ENCODE peak calls at places on chromosomes 7 and 10, in four cellular contexts. R is WERI-Rb-1, O is fibroblast of mammary gland, B is IMR-90. C is an unnamed sample.

GRCh38 chr7:90349305-90349704 is 2.8 kb downstream of the GTPBP10 start:
- DNase-seq in R (no peak), O (no peak), B (no peak), C (no peak)

GRCh38 chr7:149598721-149599308 is 101.2 kb upstream of the ZNF746 start:
- DNase-seq in R (peak), O (peak), B (peak), C (peak)

GRCh38 chr10:89518876-89519842 is 16.2 kb downstream of the SLC16A12 start:
- DNase-seq in R (no peak), O (peak), B (peak), C (peak)

GRCh38 chr7:2521952-2522591 is 2.5 kb downstream of the LFNG start:
- DNase-seq in R (no peak), O (peak), B (no peak), C (no peak)

GRCh38 chr10:118955531-118956252 is 73.8 kb upstream of the NANOS1 start:
- DNase-seq in R (no peak), O (no peak), B (no peak), C (no peak)

GRCh38 chr10:89470628-89471027 is 56.3 kb downstream of the IFIT5 start:
- DNase-seq in R (no peak), O (no peak), B (peak), C (peak)

GRCh38 chr10:43069597-43069996 is 7.3 kb upstream of the RET start:
- DNase-seq in R (no peak), O (no peak), B (no peak), C (no peak)

GRCh38 chr7:159026271-159027047 is 118.2 kb downstream of the VIPR2 start:
- DNase-seq in R (no peak), O (no peak), B (no peak), C (no peak)

GRCh38 chr10:61904711-61905445 is 3.4 kb downstream of the ARID5B start:
- DNase-seq in R (no peak), O (peak), B (peak), C (peak)

GRCh38 chr7:7099584-7100014 is 82.7 kb upstream of the C1GALT1 start:
- DNase-seq in R (no peak), O (peak), B (peak), C (peak)

GRCh38 chr10:95308389-95309302 is 17.8 kb upstream of the PDLIM1 start:
- DNase-seq in R (no peak), O (peak), B (peak), C (peak)

GRCh38 chr7:45589915-45590678 is 15.9 kb downstream of the ADCY1 start:
- DNase-seq in R (no peak), O (no peak), B (no peak), C (no peak)

GRCh38 chr10:132638130-132638515 is 100.5 kb downstream of the INPP5A start:
- DNase-seq in R (no peak), O (no peak), B (no peak), C (no peak)

GRCh38 chr7:14332155-14332554 is 342.7 kb upstream of the ETV1 start:
- DNase-seq in R (no peak), O (peak), B (peak), C (peak)

GRCh38 chr7:80552304-80552703 is 40.4 kb upstream of the GNAT3 start:
- DNase-seq in R (no peak), O (peak), B (peak), C (peak)

GRCh38 chr7:27640914-27641570 is 21.6 kb downstream of the HIBADH start:
- DNase-seq in R (no peak), O (peak), B (peak), C (peak)

GRCh38 chr7:108016841-108017775 is 14.1 kb upstream of the LAMB1 start:
- DNase-seq in R (peak), O (peak), B (peak), C (peak)

GRCh38 chr10:62844280-62845011 is 28.3 kb upstream of the EGR2 start:
- DNase-seq in R (no peak), O (no peak), B (no peak), C (no peak)

GRCh38 chr7:39664057-39664456 is 40.7 kb downstream of the RALA start:
- DNase-seq in R (peak), O (no peak), B (no peak), C (peak)

GRCh38 chr10:58115218-58116050 is 152.3 kb downstream of the IPMK start:
- DNase-seq in R (no peak), O (no peak), B (no peak), C (no peak)

GRCh38 chr10:117342638-117343037 is 32.6 kb downstream of the PDZD8 start:
- DNase-seq in R (no peak), O (peak), B (peak), C (peak)

GRCh38 chr7:28179081-28180030 is 1.2 kb downstream of the JAZF1 start:
- DNase-seq in R (peak), O (no peak), B (no peak), C (peak)

GRCh38 chr7:74452748-74453320 is 872 bp upstream of the GTF2IRD1 start:
- DNase-seq in R (peak), O (peak), B (no peak), C (peak)

GRCh38 chr10:94066411-94066810 is 72.7 kb downstream of the PLCE1 start:
- DNase-seq in R (no peak), O (peak), B (peak), C (peak)

GRCh38 chr7:85177316-85177715 is 9.5 kb downstream of the SEMA3D start:
- DNase-seq in R (no peak), O (peak), B (no peak), C (no peak)

GRCh38 chr10:62506371-62506770 is 132.2 kb downstream of the ZNF365 start:
- DNase-seq in R (no peak), O (no peak), B (no peak), C (no peak)

GRCh38 chr7:22123139-22123538 is 177.4 kb upstream of the CDCA7L start:
- DNase-seq in R (no peak), O (no peak), B (no peak), C (no peak)

GRCh38 chr10:48541144-48541795 is 63.6 kb downstream of the ARHGAP22 start:
- DNase-seq in R (no peak), O (no peak), B (peak), C (no peak)

GRCh38 chr7:8913687-8914086 is 480.3 kb downstream of the NXPH1 start:
- DNase-seq in R (no peak), O (no peak), B (no peak), C (no peak)

DNA sequence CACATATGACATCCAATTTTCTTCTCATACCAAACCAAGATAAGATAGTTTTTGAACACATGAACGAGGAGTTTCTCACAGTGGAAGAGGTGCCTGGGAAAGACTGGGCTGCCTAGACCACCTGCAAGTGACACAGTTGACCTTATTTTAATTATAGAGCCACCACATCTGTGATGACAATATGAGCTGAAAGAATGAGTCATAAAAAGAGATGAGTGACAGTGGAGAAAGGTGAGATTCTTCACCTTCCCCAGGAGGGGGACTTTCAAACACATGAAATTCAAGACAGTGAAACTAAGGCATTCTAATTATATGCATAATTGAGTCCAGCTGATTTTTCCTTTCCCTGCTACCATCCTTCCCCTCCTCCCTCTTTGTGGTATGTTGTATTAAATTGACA is 475.5 kb downstream of the NXPH1 start:
- DNase-seq in R (no peak), O (no peak), B (no peak), C (no peak)
- TF ChIP-seq CTCF in R (no peak), O (no peak), B (no peak), C (no peak)

GRCh38 chr7:51138121-51139085 is 178.2 kb downstream of the COBL start:
- DNase-seq in R (no peak), O (no peak), B (no peak), C (no peak)
- H3K4me3 ChIP-seq in R (no peak), O (no peak), B (no peak), C (no peak)

GRCh38 chr7:100189061-100189460 is 11.3 kb downstream of the STAG3 start:
- DNase-seq in R (no peak), O (no peak), B (no peak), C (no peak)

GRCh38 chr7:100195222-100195621 is 17.5 kb downstream of the STAG3 start:
- DNase-seq in R (no peak), O (no peak), B (no peak), C (no peak)

GRCh38 chr7:100191775-100192174 is 14.1 kb downstream of the STAG3 start:
- DNase-seq in R (no peak), O (peak), B (peak), C (peak)

GRCh38 chr7:100192951-100193350 is 15.2 kb downstream of the STAG3 start:
- DNase-seq in R (no peak), O (no peak), B (no peak), C (no peak)

GRCh38 chr7:100190059-100190711 is 12.5 kb downstream of the STAG3 start:
- DNase-seq in R (no peak), O (peak), B (peak), C (peak)
- TF ChIP-seq CTCF in R (peak), O (peak), B (peak), C (peak)

DNA sequence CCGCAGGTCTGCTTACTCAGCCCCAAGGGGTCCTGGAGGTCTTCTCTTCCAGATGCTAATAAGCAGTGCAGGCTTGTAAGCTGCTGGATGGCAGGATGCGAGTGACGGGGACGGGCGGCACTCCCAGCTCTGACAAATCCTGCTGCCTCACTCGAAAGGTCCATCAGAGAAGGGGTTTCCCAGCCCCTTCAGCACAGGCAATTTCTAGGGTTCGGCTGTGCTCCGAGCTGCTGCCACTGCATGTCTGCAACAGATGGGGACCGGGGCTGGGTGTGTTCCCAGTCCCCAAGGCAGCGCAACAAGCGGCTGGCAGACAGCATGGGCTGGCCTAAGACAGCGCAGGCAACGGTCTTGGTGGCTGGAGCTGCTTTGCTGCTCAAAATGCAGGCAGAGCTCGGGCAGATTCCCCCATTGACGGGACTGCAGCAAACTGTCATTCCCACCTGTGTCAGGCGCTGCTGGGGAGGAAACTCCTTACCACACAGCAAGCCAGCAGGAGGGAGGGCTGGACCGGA is 62.5 kb downstream of the PRKAG2 start:
- DNase-seq in R (no peak), O (no peak), B (peak), C (no peak)
- H3K4me3 ChIP-seq in R (no peak), O (no peak), B (no peak), C (no peak)

GRCh38 chr7:128066858-128067257 is 35.6 kb upstream of the LRRC4 start:
- DNase-seq in R (no peak), O (no peak), B (no peak), C (no peak)
- TF ChIP-seq CTCF in R (no peak), O (no peak), B (no peak), C (peak)

GRCh38 chr10:33163941-33164824 is 170.3 kb downstream of the NRP1 start:
- DNase-seq in R (no peak), O (no peak), B (no peak), C (no peak)
- H3K4me3 ChIP-seq in R (no peak), O (no peak), B (no peak), C (no peak)

GRCh38 chr7:151114151-151115090 is 28.1 kb downstream of the AGAP3 start:
- DNase-seq in R (no peak), O (no peak), B (no peak), C (no peak)

GRCh38 chr7:151113344-151114150 is 27.3 kb downstream of the AGAP3 start:
- DNase-seq in R (no peak), O (peak), B (peak), C (peak)

GRCh38 chr7:151116603-151117002 is 30.3 kb downstream of the AGAP3 start:
- DNase-seq in R (no peak), O (no peak), B (no peak), C (no peak)

GRCh38 chr7:151115836-151116418 is 29.7 kb downstream of the AGAP3 start:
- DNase-seq in R (no peak), O (no peak), B (no peak), C (no peak)

GRCh38 chr7:151115121-151115835 is 29.0 kb downstream of the AGAP3 start:
- DNase-seq in R (no peak), O (peak), B (peak), C (peak)
- TF ChIP-seq CTCF in R (no peak), O (no peak), B (peak), C (no peak)

GRCh38 chr10:70053896-70054641 is 1.4 kb downstream of the MACROH2A2 start:
- DNase-seq in R (peak), O (peak), B (no peak), C (no peak)
- H3K4me3 ChIP-seq in R (peak), O (peak), B (peak), C (peak)

DNA sequence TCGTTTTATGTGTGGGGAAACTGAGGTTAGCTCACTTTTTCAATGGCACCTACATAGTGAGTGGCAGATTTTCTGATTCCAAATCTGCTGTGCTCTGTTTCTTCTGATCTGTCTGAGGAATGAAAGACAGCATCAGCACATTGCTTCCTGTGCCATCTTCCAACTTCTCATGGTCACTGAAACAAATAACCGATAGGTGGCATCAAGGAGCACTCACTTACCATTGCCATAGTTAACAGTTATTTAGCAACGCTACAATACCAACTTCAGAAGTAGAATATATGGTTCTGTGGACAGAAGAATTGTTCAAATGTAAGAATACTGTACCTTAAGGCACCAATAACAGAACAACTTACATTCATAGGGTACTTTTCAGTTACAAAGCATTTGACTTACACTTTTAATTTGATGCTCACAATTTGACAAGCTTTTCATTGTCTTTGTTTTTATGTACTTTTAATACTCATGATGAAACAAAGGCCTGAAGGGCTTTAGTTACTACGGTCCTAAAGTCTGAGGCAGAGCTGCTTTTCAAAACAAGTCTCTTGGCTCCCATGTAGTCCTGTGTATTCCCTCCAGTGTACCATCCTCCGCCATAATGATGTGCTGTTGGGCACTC is 228.9 kb upstream of the TCF7L2 start:
- DNase-seq in R (no peak), O (peak), B (peak), C (peak)
- TF ChIP-seq CTCF in R (peak), O (peak), B (peak), C (peak)

C was measured in fibroblast of villous mesenchyme.